ENCODE peak calls at places on chromosomes 5 and 9, in seven cellular contexts. F is GM12865; M is naive thymus-derived CD4-positive, alpha-beta T cell; U is stomach; Y is adipocyte; D is cardiac fibroblast; C is RWPE2. X is an unnamed sample.

GRCh38 chr5:31639488-31640011 is 619 bp downstream of the PDZD2 start:
- DNase-seq in F (no peak), M (peak), U (no peak), Y (no peak), D (no peak), C (no peak), X (no peak)

GRCh38 chr5:58403822-58404433 is 56.0 kb downstream of the PLK2 start:
- DNase-seq in F (no peak), M (no peak), U (no peak), Y (no peak), D (no peak), C (no peak), X (no peak)

GRCh38 chr5:177588413-177588909 is 3.5 kb upstream of the TMED9 start:
- DNase-seq in F (no peak), M (no peak), U (no peak), Y (no peak), D (no peak), C (no peak), X (no peak)

GRCh38 chr5:55360190-55360589 is 52.4 kb downstream of the MTREX start:
- DNase-seq in F (no peak), M (no peak), U (no peak), Y (no peak), D (peak), C (no peak), X (no peak)

GRCh38 chr9:34047864-34048729 is 590 bp downstream of the UBAP2 start:
- DNase-seq in F (peak), M (no peak), U (peak), Y (peak), D (peak), C (peak), X (peak)

GRCh38 chr5:177402271-177403043 is 2.0 kb upstream of the PFN3 start:
- DNase-seq in F (peak), M (peak), U (peak), Y (peak), D (peak), C (peak), X (peak)

GRCh38 chr9:133106511-133107244 is 14.4 kb downstream of the RALGDS start:
- DNase-seq in F (no peak), M (no peak), U (peak), Y (no peak), D (no peak), C (peak), X (peak)

GRCh38 chr9:135669616-135670285 is 6.6 kb downstream of the LCN9 start:
- DNase-seq in F (no peak), M (no peak), U (no peak), Y (no peak), D (no peak), C (peak), X (peak)

GRCh38 chr5:172082180-172082579 is 75.7 kb upstream of the FBXW11 start:
- DNase-seq in F (no peak), M (no peak), U (no peak), Y (no peak), D (no peak), C (no peak), X (peak)

GRCh38 chr5:133662578-133662977 is 50.2 kb upstream of the FSTL4 start:
- DNase-seq in F (no peak), M (no peak), U (no peak), Y (no peak), D (no peak), C (no peak), X (no peak)

GRCh38 chr9:111854799-111855198 is 41.8 kb upstream of the UGCG start:
- DNase-seq in F (no peak), M (no peak), U (no peak), Y (peak), D (peak), C (no peak), X (no peak)

GRCh38 chr5:167315762-167316161 is 975.7 kb upstream of the WWC1 start:
- DNase-seq in F (no peak), M (no peak), U (no peak), Y (no peak), D (no peak), C (no peak), X (no peak)

GRCh38 chr5:139251281-139251687 is 42.3 kb upstream of the MATR3 start:
- DNase-seq in F (peak), M (no peak), U (no peak), Y (no peak), D (no peak), C (no peak), X (no peak)

GRCh38 chr9:110886832-110887231 is 151.4 kb downstream of the LPAR1 start:
- DNase-seq in F (peak), M (no peak), U (no peak), Y (peak), D (peak), C (no peak), X (no peak)

GRCh38 chr5:39100851-39101396 is 26.7 kb upstream of the RICTOR start:
- DNase-seq in F (no peak), M (no peak), U (no peak), Y (peak), D (peak), C (peak), X (peak)

GRCh38 chr5:127754259-127754658 is 51.1 kb downstream of the CCDC192 start:
- DNase-seq in F (no peak), M (no peak), U (peak), Y (peak), D (peak), C (no peak), X (no peak)

GRCh38 chr5:131610198-131611063 is 24.6 kb downstream of the RAPGEF6 start:
- DNase-seq in F (no peak), M (no peak), U (no peak), Y (peak), D (peak), C (no peak), X (peak)

GRCh38 chr5:118611332-118611945 is 376.9 kb downstream of the DTWD2 start:
- DNase-seq in F (peak), M (no peak), U (peak), Y (peak), D (peak), C (no peak), X (peak)

GRCh38 chr9:129595903-129596540 is 24.9 kb downstream of the C9orf50 start:
- DNase-seq in F (no peak), M (no peak), U (no peak), Y (no peak), D (no peak), C (no peak), X (no peak)

GRCh38 chr5:157665467-157666085 is 5.8 kb upstream of the C5orf52 start:
- DNase-seq in F (no peak), M (no peak), U (no peak), Y (peak), D (peak), C (no peak), X (peak)

GRCh38 chr5:33231935-33232334 is 208.8 kb upstream of the TARS1 start:
- DNase-seq in F (no peak), M (no peak), U (no peak), Y (peak), D (peak), C (no peak), X (peak)

GRCh38 chr9:4077499-4078102 is 222.3 kb downstream of the GLIS3 start:
- DNase-seq in F (peak), M (peak), U (peak), Y (peak), D (peak), C (peak), X (peak)

GRCh38 chr9:114853071-114853865 is 47.4 kb upstream of the TNFSF15 start:
- DNase-seq in F (no peak), M (no peak), U (no peak), Y (no peak), D (no peak), C (no peak), X (no peak)

GRCh38 chr5:125295405-125295872 is 549.0 kb upstream of the ZNF608 start:
- DNase-seq in F (peak), M (no peak), U (no peak), Y (peak), D (peak), C (no peak), X (peak)

GRCh38 chr9:25936031-25936430 is 257.8 kb upstream of the TUSC1 start:
- DNase-seq in F (no peak), M (no peak), U (no peak), Y (peak), D (no peak), C (no peak), X (peak)

GRCh38 chr5:45793638-45794532 is 97.7 kb upstream of the HCN1 start:
- DNase-seq in F (peak), M (no peak), U (no peak), Y (no peak), D (no peak), C (no peak), X (no peak)

GRCh38 chr9:72786948-72787347 is 165.9 kb downstream of the ALDH1A1 start:
- DNase-seq in F (no peak), M (no peak), U (no peak), Y (no peak), D (no peak), C (no peak), X (no peak)

GRCh38 chr5:80964491-80964890 is 4.3 kb downstream of the RASGRF2 start:
- DNase-seq in F (no peak), M (no peak), U (no peak), Y (no peak), D (no peak), C (no peak), X (no peak)

GRCh38 chr5:150640311-150641005 is at the start of gene SYNPO:
- DNase-seq in F (no peak), M (no peak), U (peak), Y (peak), D (peak), C (peak), X (peak)

GRCh38 chr5:96699186-96699820 is 37.1 kb downstream of the CAST start:
- DNase-seq in F (no peak), M (no peak), U (no peak), Y (peak), D (no peak), C (no peak), X (no peak)

GRCh38 chr5:2166979-2167377 is 284.3 kb upstream of the IRX4 start:
- DNase-seq in F (no peak), M (no peak), U (no peak), Y (no peak), D (no peak), C (no peak), X (no peak)

GRCh38 chr9:112443200-112443599 is 43.4 kb upstream of the KIAA1958 start:
- DNase-seq in F (peak), M (peak), U (no peak), Y (peak), D (peak), C (no peak), X (no peak)

GRCh38 chr5:151018846-151019245 is 1.5 kb upstream of the GPX3 start:
- DNase-seq in F (no peak), M (no peak), U (no peak), Y (no peak), D (no peak), C (no peak), X (no peak)

GRCh38 chr5:57181151-57181550 is 7.3 kb downstream of the GPBP1 start:
- DNase-seq in F (peak), M (no peak), U (no peak), Y (no peak), D (no peak), C (no peak), X (no peak)

GRCh38 chr5:57186194-57186593 is 12.3 kb downstream of the GPBP1 start:
- DNase-seq in F (no peak), M (no peak), U (no peak), Y (no peak), D (no peak), C (no peak), X (no peak)

GRCh38 chr5:57179262-57179960 is 5.6 kb downstream of the GPBP1 start:
- DNase-seq in F (no peak), M (no peak), U (no peak), Y (no peak), D (no peak), C (no peak), X (no peak)

GRCh38 chr5:57185301-57185700 is 11.4 kb downstream of the GPBP1 start:
- DNase-seq in F (no peak), M (no peak), U (no peak), Y (no peak), D (no peak), C (no peak), X (no peak)

DNA sequence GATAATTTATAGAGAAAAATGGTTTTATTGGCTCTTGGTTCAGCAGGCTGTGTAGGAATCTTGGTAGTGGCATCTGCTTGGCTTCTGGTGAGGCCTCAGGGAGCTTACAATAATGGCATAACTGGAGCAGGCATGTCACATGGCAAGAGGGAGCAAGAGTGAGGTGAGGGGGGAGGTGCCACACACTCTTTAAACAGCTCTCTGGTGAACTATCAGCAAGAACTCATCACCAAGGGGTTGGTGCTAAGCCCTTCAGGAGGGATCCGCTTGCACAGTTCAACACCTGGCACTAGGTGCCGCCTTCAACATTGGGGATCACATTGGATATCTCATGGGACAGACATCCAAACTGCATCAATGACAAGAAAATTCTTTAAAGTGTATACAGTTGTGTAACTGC is 10.5 kb downstream of the GPBP1 start:
- DNase-seq in F (no peak), M (no peak), U (no peak), Y (no peak), D (no peak), C (no peak), X (no peak)
- H3K4me3 ChIP-seq in F (no peak), M (no peak), U (no peak), Y (no peak), D (no peak), C (no peak), X (no peak)

DNA sequence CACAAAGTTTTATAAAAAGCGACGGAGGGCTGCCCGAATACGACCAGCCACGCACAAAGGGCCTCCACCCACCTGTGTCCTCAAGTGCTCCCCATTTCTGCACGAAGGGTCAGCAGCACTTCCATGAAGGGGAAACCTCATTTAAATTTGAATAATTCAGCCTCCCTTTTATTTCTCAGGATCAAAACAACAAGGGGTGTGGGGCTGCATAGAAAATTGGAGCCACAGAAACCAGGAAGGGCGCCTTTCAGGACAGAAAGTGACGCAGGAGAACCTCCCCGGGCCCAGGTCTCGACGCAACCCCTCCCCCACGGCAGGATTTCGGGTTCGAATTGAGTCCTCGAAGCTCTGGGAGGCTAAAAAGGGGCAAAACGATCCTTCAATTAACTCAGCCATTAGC is 2.1 kb downstream of the NRARP start:
- DNase-seq in F (no peak), M (no peak), U (no peak), Y (no peak), D (no peak), C (no peak), X (no peak)
- H3K4me3 ChIP-seq in F (no peak), M (no peak), U (peak), Y (no peak), D (no peak), C (peak), X (no peak)

DNA sequence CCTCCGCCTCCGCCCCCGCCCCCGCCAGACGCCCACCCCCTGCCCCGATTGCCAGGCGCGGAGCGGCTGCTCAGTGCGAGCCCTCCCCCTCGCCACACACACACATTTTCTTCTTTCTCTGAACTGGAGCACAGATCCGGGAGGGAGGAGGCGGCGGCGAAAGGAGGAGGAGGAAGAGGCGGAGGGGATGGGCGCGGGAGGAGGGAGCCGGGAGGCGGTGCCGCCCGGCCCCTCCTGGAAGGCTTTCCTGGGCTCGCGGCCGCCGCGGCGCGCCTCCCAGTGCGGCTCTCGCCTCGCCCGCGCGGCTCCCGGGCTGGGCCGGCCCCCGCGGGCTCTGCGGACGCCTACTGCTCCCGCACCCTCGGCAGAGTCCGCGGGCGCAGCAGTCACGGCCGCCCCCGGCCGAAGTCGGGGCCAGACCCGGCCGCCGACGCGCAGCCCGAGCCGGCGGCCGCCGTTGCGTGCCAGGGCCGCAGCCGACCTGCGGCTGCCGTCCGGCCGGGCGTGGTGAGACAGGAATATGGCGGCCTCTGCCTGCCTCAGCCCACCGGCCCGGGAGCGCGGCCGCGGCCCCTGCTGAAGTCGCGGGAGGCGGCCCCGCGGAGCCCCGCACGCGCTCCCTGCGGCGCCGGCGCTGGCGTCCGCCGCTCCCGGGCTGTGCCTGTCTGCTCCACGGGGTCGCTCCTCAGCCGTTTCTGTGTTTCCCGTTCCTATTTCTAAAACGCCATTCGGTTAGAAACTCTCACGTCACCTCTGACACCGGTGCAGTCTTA is 401 bp upstream of the GNAQ start:
- DNase-seq in F (peak), M (peak), U (peak), Y (peak), D (peak), C (peak), X (peak)
- H3K4me3 ChIP-seq in F (peak), M (peak), U (peak), Y (peak), D (peak), C (peak), X (peak)

GRCh38 chr5:179407191-179408175 is 62.2 kb upstream of the ADAMTS2 start:
- DNase-seq in F (no peak), M (no peak), U (no peak), Y (peak), D (no peak), C (no peak), X (peak)
- H3K4me3 ChIP-seq in F (no peak), M (no peak), U (no peak), Y (no peak), D (no peak), C (no peak), X (no peak)

GRCh38 chr9:124696101-124696500 is 75.0 kb downstream of the NR6A1 start:
- DNase-seq in F (no peak), M (no peak), U (no peak), Y (peak), D (peak), C (no peak), X (no peak)

GRCh38 chr9:124697326-124698200 is 73.5 kb downstream of the NR6A1 start:
- DNase-seq in F (no peak), M (no peak), U (no peak), Y (peak), D (peak), C (no peak), X (no peak)

GRCh38 chr9:124694394-124695279 is 76.5 kb downstream of the NR6A1 start:
- DNase-seq in F (no peak), M (no peak), U (no peak), Y (peak), D (peak), C (no peak), X (no peak)

GRCh38 chr9:124693403-124693802 is 77.7 kb downstream of the NR6A1 start:
- DNase-seq in F (no peak), M (no peak), U (no peak), Y (no peak), D (no peak), C (no peak), X (no peak)

DNA sequence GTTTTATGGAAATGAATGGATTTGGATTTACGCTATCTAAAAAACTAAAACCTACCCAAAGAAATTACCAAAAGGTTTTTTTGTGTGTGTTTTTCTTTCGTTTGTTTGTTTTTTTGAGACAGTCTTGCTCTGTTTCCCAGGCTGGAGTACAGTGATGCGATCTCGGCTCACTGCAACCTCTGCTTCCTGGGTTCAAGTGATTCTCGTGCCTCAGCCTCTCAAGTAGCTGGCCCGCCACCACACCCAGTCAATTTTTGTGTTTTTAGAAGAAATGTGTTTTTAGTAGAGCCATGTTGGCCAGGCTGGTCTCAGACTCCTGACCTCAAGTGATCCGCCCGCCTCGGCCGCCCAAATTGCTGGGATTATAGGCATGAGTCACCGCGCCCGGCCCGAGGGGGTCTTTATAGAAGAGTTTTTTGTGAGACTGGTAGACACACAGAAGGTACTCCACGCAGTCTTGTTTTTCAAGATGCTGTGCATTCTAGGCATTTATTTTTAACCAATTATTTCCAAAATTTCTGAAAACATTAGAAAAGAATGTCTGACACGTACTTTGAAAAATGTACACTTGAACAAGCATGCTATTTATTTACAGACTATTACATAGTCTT is 75.7 kb downstream of the NR6A1 start:
- DNase-seq in F (no peak), M (no peak), U (no peak), Y (peak), D (peak), C (peak), X (no peak)
- H3K4me3 ChIP-seq in F (no peak), M (no peak), U (no peak), Y (no peak), D (no peak), C (no peak), X (no peak)

DNA sequence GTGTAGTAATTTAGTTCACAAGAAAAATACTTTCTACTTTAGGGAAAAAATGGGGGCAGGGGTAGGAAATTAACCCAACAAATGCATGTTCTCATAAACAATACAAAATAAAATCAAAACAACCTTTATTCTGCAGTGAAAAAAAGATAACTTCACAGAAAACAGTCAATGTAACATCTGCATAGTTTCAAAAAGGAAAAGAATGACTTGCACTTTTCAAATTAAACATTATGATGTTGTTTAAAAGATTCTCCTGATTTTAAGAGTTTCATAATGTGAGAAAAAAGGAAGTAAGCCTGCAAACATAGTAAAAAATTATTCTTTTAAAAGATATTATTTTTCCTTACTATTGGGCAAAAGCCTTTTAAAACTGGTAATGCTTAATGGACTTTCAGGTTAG is 7.6 kb downstream of the C9orf72 start:
- DNase-seq in F (no peak), M (no peak), U (no peak), Y (no peak), D (no peak), C (no peak), X (no peak)
- H3K4me3 ChIP-seq in F (no peak), M (no peak), U (no peak), Y (peak), D (no peak), C (no peak), X (no peak)

X was measured in osteoblast.